ENCODE peak calls at places on chromosomes 3 and 15, in seven cellular contexts. Z is iris pigment epithelial cell, J is myocyte, G is choroid plexus epithelial cell, Q is psoas muscle, R is gastrocnemius medialis, M is activated T-helper 1 cell treated with Interleukin-2 at 50 U/mL for 16 hours. D is an unnamed sample.

GRCh38 chr3:128307029-128307633 is 153.8 kb downstream of the EEFSEC start:
- DNase-seq in Z (no peak), J (no peak), G (peak), Q (no peak), R (no peak), M (no peak), D (no peak)

GRCh38 chr3:58188173-58188564 is 22.6 kb downstream of the DNASE1L3 start:
- DNase-seq in Z (no peak), J (no peak), G (no peak), Q (no peak), R (no peak), M (no peak), D (no peak)

GRCh38 chr15:71971905-71972304 is 146.0 kb downstream of the MYO9A start:
- DNase-seq in Z (no peak), J (no peak), G (no peak), Q (no peak), R (no peak), M (no peak), D (no peak)

GRCh38 chr3:140246578-140246977 is 311.6 kb downstream of the CLSTN2 start:
- DNase-seq in Z (no peak), J (no peak), G (no peak), Q (no peak), R (no peak), M (no peak), D (no peak)

GRCh38 chr3:136247436-136247835 is 2.7 kb upstream of the PCCB start:
- DNase-seq in Z (no peak), J (no peak), G (no peak), Q (no peak), R (no peak), M (no peak), D (no peak)

GRCh38 chr3:41441568-41441967 is 242.3 kb downstream of the CTNNB1 start:
- DNase-seq in Z (no peak), J (no peak), G (no peak), Q (no peak), R (no peak), M (no peak), D (no peak)

GRCh38 chr3:72177075-72178050 is 392.4 kb upstream of the PROK2 start:
- DNase-seq in Z (peak), J (peak), G (peak), Q (peak), R (peak), M (no peak), D (no peak)

GRCh38 chr3:124540550-124541201 is 189.6 kb upstream of the UMPS start:
- DNase-seq in Z (no peak), J (no peak), G (no peak), Q (no peak), R (no peak), M (no peak), D (no peak)

GRCh38 chr15:25180606-25181289 is 226.0 kb downstream of the SNRPN start:
- DNase-seq in Z (no peak), J (no peak), G (no peak), Q (peak), R (no peak), M (no peak), D (no peak)